ENCODE peak calls at places on chromosomes 16 and 17, in four cellular contexts. H, K, G and R are unnamed samples.

GRCh38 chr17:64661731-64661980 is 451 bp downstream of the SMURF2 start:
- DNase-seq in G (peak), H (no peak), K (no peak), R (no peak)

GRCh38 chr16:57734925-57735754 is 430 bp upstream of the KATNB1 start:
- DNase-seq in K (peak), G (peak), H (peak), R (peak)

GRCh38 chr17:58632324-58633314 is 59.2 kb downstream of the TEX14 start:
- DNase-seq in G (no peak), H (no peak), K (no peak), R (no peak)

GRCh38 chr17:57670769-57671545 is 74.1 kb downstream of the CCDC182 start:
- DNase-seq in K (no peak), G (no peak), H (no peak), R (no peak)

GRCh38 chr16:3637371-3637923 is 17.0 kb upstream of the DNASE1 start:
- DNase-seq in H (no peak), G (no peak), K (no peak), R (no peak)

GRCh38 chr16:70746040-70746707 is 54.8 kb downstream of the VAC14 start:
- DNase-seq in G (no peak), H (peak), K (no peak), R (no peak)

GRCh38 chr16:80208750-80209149 is 332.0 kb upstream of the DYNLRB2 start:
- DNase-seq in H (no peak), K (no peak), G (no peak), R (no peak)

GRCh38 chr16:50834701-50835100 is 92.8 kb downstream of the CYLD start:
- DNase-seq in G (no peak), H (no peak), K (no peak), R (no peak)

GRCh38 chr17:77606865-77607210 is 351.7 kb upstream of the TNRC6C start:
- DNase-seq in G (no peak), H (no peak), K (no peak), R (no peak)

GRCh38 chr17:66018786-66019185 is 173.1 kb downstream of the CEP112 start:
- DNase-seq in H (no peak), K (no peak), G (no peak), R (no peak)

GRCh38 chr17:74450925-74451403 is 15.5 kb upstream of the CD300A start:
- DNase-seq in G (no peak), K (no peak), H (no peak), R (no peak)

GRCh38 chr17:39527220-39527813 is 66.0 kb downstream of the CDK12 start:
- DNase-seq in H (no peak), K (no peak), G (no peak), R (no peak)

GRCh38 chr17:5437721-5438317 is 1.1 kb downstream of the C1QBP start:
- DNase-seq in K (no peak), G (no peak), H (no peak), R (no peak)

GRCh38 chr17:50604470-50604869 is 30.2 kb upstream of the ABCC3 start:
- DNase-seq in K (no peak), G (no peak), H (peak), R (no peak)

GRCh38 chr17:5676012-5676411 is 91.7 kb upstream of the NLRP1 start:
- DNase-seq in H (peak), K (no peak), G (no peak), R (no peak)

GRCh38 chr16:4465977-4466779 is 8.2 kb downstream of the NMRAL1 start:
- DNase-seq in K (no peak), G (no peak), H (no peak), R (no peak)

GRCh38 chr16:11047939-11048500 is 103.7 kb downstream of the CLEC16A start:
- DNase-seq in K (no peak), H (no peak), G (no peak), R (no peak)

GRCh38 chr17:42784811-42785592 is 4.6 kb downstream of the WNK4 start:
- DNase-seq in H (no peak), K (no peak), G (no peak), R (no peak)

GRCh38 chr16:85882181-85882810 is 16.7 kb upstream of the IRF8 start:
- DNase-seq in G (no peak), H (no peak), K (no peak), R (no peak)

GRCh38 chr17:4142107-4142900 is 526 bp downstream of the ZZEF1 start:
- DNase-seq in K (no peak), H (no peak), G (no peak), R (no peak)

GRCh38 chr16:87652799-87653198 is 50.5 kb downstream of the JPH3 start:
- DNase-seq in H (no peak), G (no peak), K (no peak), R (no peak)

GRCh38 chr16:87648698-87649487 is 46.6 kb downstream of the JPH3 start:
- DNase-seq in K (no peak), H (no peak), G (no peak), R (no peak)

GRCh38 chr16:87654826-87655225 is 52.5 kb downstream of the JPH3 start:
- DNase-seq in K (no peak), G (no peak), H (no peak), R (no peak)

GRCh38 chr16:87652386-87652785 is 50.1 kb downstream of the JPH3 start:
- DNase-seq in K (no peak), H (no peak), G (no peak), R (no peak)

DNA sequence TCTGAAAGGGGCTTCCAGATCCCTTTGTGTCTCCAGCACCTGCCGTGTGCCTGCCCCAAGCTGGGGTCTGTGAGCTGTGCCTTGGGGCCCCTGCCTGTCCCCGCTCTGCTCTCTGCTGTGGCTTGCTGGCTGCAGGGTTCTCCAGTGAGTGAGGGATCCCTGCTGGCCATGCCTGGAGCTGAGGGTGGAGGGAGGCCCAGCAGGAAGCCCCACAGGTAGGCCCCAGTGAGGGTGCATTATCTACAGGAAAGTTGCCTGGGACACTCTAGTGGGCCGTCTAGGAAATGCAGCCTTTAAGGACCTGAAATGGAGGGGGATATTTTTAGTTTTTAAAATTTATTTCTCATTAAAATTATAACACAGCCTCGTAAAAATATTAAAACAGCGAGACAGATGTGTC is 50.9 kb downstream of the JPH3 start:
- DNase-seq in G (no peak), K (no peak), H (no peak), R (no peak)
- TF ChIP-seq CTCF in G (peak), K (peak), H (peak), R (no peak)

GRCh38 chr17:55845385-55845784 is 94.5 kb downstream of the PCTP start:
- DNase-seq in G (peak), H (peak), K (peak), R (no peak)
- TF ChIP-seq CTCF in G (peak), H (peak), K (peak), R (no peak)

GRCh38 chr16:66044616-66045015 is 321.9 kb upstream of the CDH5 start:
- DNase-seq in K (no peak), G (no peak), H (no peak), R (no peak)

GRCh38 chr16:66042341-66042740 is 324.1 kb upstream of the CDH5 start:
- DNase-seq in K (no peak), H (no peak), G (no peak), R (no peak)

GRCh38 chr16:66045626-66046025 is 320.9 kb upstream of the CDH5 start:
- DNase-seq in H (no peak), K (no peak), G (no peak), R (no peak)

GRCh38 chr16:66043326-66043725 is 323.2 kb upstream of the CDH5 start:
- DNase-seq in H (no peak), G (no peak), K (no peak), R (no peak)

GRCh38 chr16:66044089-66044488 is 322.4 kb upstream of the CDH5 start:
- DNase-seq in G (no peak), K (no peak), H (no peak), R (no peak)
- TF ChIP-seq CTCF in G (no peak), K (no peak), H (no peak), R (no peak)

DNA sequence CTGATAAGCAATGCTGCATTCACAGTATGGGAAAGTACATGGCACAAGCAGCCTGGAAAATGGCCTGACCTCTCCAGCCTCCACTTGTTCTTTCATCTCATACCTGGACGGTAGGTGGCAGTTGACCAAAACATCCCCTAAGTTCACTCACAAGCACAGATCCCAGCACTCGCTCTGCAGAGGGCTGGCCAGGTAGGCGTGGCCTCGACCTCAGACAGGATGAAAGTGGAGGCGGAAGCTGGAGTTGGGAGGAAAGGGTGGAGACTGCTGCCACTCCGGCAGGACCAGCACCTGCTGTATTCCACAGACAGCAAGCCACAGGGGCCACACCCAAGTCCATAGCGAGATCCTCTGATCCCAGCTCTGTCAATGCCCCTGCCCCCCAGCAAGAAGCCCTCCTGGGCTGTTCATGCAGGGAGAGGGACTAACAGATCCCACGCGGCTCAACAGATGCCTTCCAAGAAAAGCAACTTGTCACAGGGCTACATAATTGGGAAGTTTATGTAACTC is 31.3 kb downstream of the ZCCHC14 start:
- DNase-seq in G (peak), H (no peak), K (peak), R (no peak)
- TF ChIP-seq CTCF in G (peak), H (no peak), K (peak), R (no peak)

GRCh38 chr16:89938636-89938885 is 10.0 kb upstream of the DEF8 start:
- DNase-seq in G (no peak), K (no peak), H (no peak), R (no peak)
- TF ChIP-seq CTCF in G (no peak), K (no peak), H (no peak), R (no peak)

GRCh38 chr16:23156946-23157460 is 7.8 kb upstream of the USP31 start:
- DNase-seq in H (no peak), K (no peak), G (no peak), R (no peak)

GRCh38 chr16:23152386-23153178 is 3.3 kb upstream of the USP31 start:
- DNase-seq in H (no peak), G (no peak), K (no peak), R (no peak)

GRCh38 chr16:23156110-23156509 is 6.9 kb upstream of the USP31 start:
- DNase-seq in G (no peak), H (no peak), K (no peak), R (no peak)

GRCh38 chr16:23158114-23158513 is 8.9 kb upstream of the USP31 start:
- DNase-seq in H (no peak), G (no peak), K (no peak), R (no peak)

DNA sequence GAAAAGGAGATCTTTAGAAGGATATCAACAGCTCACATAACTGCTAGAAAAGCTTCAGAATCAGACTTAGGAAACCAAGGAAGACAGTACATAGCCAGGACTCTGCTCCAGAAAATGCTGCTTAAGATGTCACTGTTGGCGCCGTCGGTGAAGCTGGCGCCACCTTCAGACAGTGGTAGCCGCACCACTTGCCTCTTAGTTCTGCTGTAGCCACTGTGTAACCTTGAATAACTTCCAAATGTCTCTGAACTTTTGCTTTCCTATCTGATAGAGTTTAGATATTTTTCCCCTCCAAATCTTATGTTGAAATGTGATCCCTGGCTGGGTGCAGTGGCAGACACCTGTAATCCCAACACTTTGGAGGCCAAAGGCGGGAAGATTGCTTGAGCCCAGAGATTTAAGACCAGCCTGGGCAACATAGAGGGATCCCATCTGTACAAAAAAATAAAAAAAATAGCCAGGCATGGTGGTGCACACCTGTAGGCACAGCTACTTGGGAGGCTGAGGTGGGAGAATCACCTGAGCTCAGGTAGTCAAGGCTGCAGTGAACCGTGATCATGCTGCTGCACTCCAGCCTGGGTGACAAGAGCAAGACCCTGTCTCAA is 6.3 kb upstream of the USP31 start:
- DNase-seq in G (no peak), H (no peak), K (no peak), R (no peak)
- TF ChIP-seq CTCF in G (peak), H (peak), K (peak), R (no peak)

GRCh38 chr17:2850991-2851390 is 54.8 kb downstream of the RAP1GAP2 start:
- DNase-seq in G (no peak), H (no peak), K (no peak), R (no peak)
- TF ChIP-seq CTCF in G (no peak), H (no peak), K (no peak), R (no peak)